ENCODE peak calls at places on chromosome 7, in nine cellular contexts. K, L, A, F, M, J, E, V and H are unnamed samples.
A peak's percentile ranks its signal among the peaks of the same experiment; 100 is the strongest.

GRCh38 chr7:22445140-22445722 is 54.8 kb downstream of the STEAP1B start:
- DNase-seq in K (no peak), L (peak; percentile 97), A (no peak), F (no peak), M (peak; percentile 88), J (peak; percentile 82), E (no peak), V (no peak), H (peak; percentile 80)

GRCh38 chr7:140262242-140262903 is 85.6 kb upstream of the KDM7A start:
- DNase-seq in K (no peak), L (no peak), A (no peak), F (no peak), M (no peak), J (no peak), E (no peak), V (peak; percentile 10), H (peak; percentile 29)

GRCh38 chr7:2886900-2887299 is 42.8 kb upstream of the GNA12 start:
- DNase-seq in K (peak; percentile 70), L (peak; percentile 86), A (peak; percentile 74), F (peak; percentile 50), M (peak; percentile 85), J (peak; percentile 67), E (peak; percentile 15), V (peak; percentile 51), H (no peak)

GRCh38 chr7:44184221-44184873 is 4.9 kb downstream of the GCK start:
- DNase-seq in K (peak; percentile 68), L (no peak), A (peak; percentile 78), F (no peak), M (peak; percentile 64), J (no peak), E (no peak), V (no peak), H (no peak)

GRCh38 chr7:74542558-74543117 is 88.9 kb downstream of the GTF2IRD1 start:
- DNase-seq in K (no peak), L (peak; percentile 80), A (no peak), F (no peak), M (no peak), J (peak; percentile 36), E (no peak), V (no peak), H (no peak)

GRCh38 chr7:5345671-5346070 is 62.9 kb downstream of the SLC29A4 start:
- DNase-seq in K (no peak), L (no peak), A (no peak), F (no peak), M (no peak), J (no peak), E (no peak), V (no peak), H (no peak)

GRCh38 chr7:129370812-129371211 is 63.4 kb upstream of the STRIP2 start:
- DNase-seq in K (no peak), L (no peak), A (no peak), F (no peak), M (no peak), J (no peak), E (no peak), V (no peak), H (no peak)

GRCh38 chr7:27185013-27185707 is at the start of gene HOXA11:
- DNase-seq in K (no peak), L (no peak), A (peak; percentile 97), F (no peak), M (no peak), J (peak; percentile 91), E (no peak), V (no peak), H (peak; percentile 97)

GRCh38 chr7:128732521-128733277 is 6.5 kb upstream of the CALU start:
- DNase-seq in K (no peak), L (no peak), A (no peak), F (no peak), M (no peak), J (no peak), E (no peak), V (no peak), H (no peak)

GRCh38 chr7:26376208-26376917 is 84.7 kb downstream of the SNX10 start:
- DNase-seq in K (no peak), L (peak; percentile 91), A (no peak), F (peak; percentile 27), M (peak; percentile 84), J (peak; percentile 49), E (no peak), V (peak; percentile 42), H (no peak)

GRCh38 chr7:124120911-124121310 is 88.0 kb upstream of the TMEM229A start:
- DNase-seq in K (no peak), L (no peak), A (no peak), F (no peak), M (no peak), J (no peak), E (no peak), V (no peak), H (no peak)

GRCh38 chr7:158655931-158656441 is 48.6 kb downstream of the NCAPG2 start:
- DNase-seq in K (no peak), L (no peak), A (no peak), F (peak; percentile 53), M (no peak), J (no peak), E (no peak), V (no peak), H (no peak)

GRCh38 chr7:100132697-100133137 is 6.0 kb downstream of the MBLAC1 start:
- DNase-seq in K (no peak), L (peak; percentile 62), A (peak; percentile 60), F (peak; percentile 48), M (peak; percentile 72), J (peak; percentile 79), E (peak; percentile 51), V (peak; percentile 38), H (no peak)

GRCh38 chr7:111096997-111097396 is 6.1 kb downstream of the LRRN3 start:
- DNase-seq in K (no peak), L (no peak), A (no peak), F (no peak), M (no peak), J (no peak), E (no peak), V (no peak), H (no peak)

GRCh38 chr7:38881015-38881414 is 28.0 kb downstream of the VPS41 start:
- DNase-seq in K (no peak), L (no peak), A (no peak), F (no peak), M (no peak), J (no peak), E (no peak), V (no peak), H (no peak)

GRCh38 chr7:39733881-39734571 is 110.7 kb downstream of the RALA start:
- DNase-seq in K (peak; percentile 90), L (peak; percentile 35), A (peak; percentile 87), F (no peak), M (peak; percentile 38), J (no peak), E (no peak), V (peak; percentile 7), H (no peak)

GRCh38 chr7:30970074-30970473 is 6.3 kb downstream of the GHRHR start:
- DNase-seq in K (no peak), L (no peak), A (no peak), F (no peak), M (no peak), J (no peak), E (no peak), V (no peak), H (no peak)

GRCh38 chr7:84675633-84676034 is 481.0 kb upstream of the SEMA3A start:
- DNase-seq in K (no peak), L (no peak), A (no peak), F (no peak), M (peak; percentile 25), J (no peak), E (no peak), V (no peak), H (no peak)

GRCh38 chr7:27442446-27442845 is 199.8 kb downstream of the EVX1 start:
- DNase-seq in K (no peak), L (no peak), A (peak; percentile 55), F (no peak), M (no peak), J (no peak), E (no peak), V (no peak), H (no peak)

GRCh38 chr7:150409300-150410030 is 30.3 kb downstream of the ZNF775 start:
- DNase-seq in K (no peak), L (no peak), A (no peak), F (no peak), M (no peak), J (no peak), E (no peak), V (no peak), H (peak; percentile 63)

GRCh38 chr7:17852361-17852760 is 87.9 kb downstream of the SNX13 start:
- DNase-seq in K (no peak), L (no peak), A (no peak), F (no peak), M (no peak), J (no peak), E (no peak), V (no peak), H (no peak)

GRCh38 chr7:66146701-66147100 is 32.1 kb downstream of the CRCP start:
- DNase-seq in K (no peak), L (no peak), A (peak; percentile 44), F (no peak), M (no peak), J (no peak), E (no peak), V (no peak), H (no peak)